ENCODE peak calls at places on chromosomes 2 and 18, in seven cellular contexts. K, E, G, J, H, P and O are unnamed samples.
A peak's percentile ranks its signal among the peaks of the same experiment; 100 is the strongest.

GRCh38 chr2:200756618-200757321 is 54.9 kb upstream of the BZW1 start:
- DNase-seq in K (no peak), H (no peak), J (no peak), G (peak; percentile 91), P (no peak), E (peak; percentile 89), O (peak; percentile 47)

GRCh38 chr18:2281523-2282199 is 289.6 kb downstream of the METTL4 start:
- DNase-seq in P (no peak), E (no peak), H (no peak), J (no peak), G (no peak), K (no peak), O (no peak)

GRCh38 chr2:40098786-40099470 is 319.9 kb upstream of the THUMPD2 start:
- DNase-seq in H (no peak), K (no peak), J (no peak), G (peak; percentile 76), P (no peak), E (no peak), O (no peak)

GRCh38 chr2:199315299-199316179 is 142.2 kb downstream of the SATB2 start:
- DNase-seq in P (peak; percentile 7), E (peak; percentile 7), J (no peak), G (peak; percentile 80), H (no peak), K (no peak), O (no peak)

GRCh38 chr2:170587937-170588336 is 127.2 kb upstream of the SP5 start:
- DNase-seq in H (no peak), J (no peak), K (no peak), E (no peak), P (no peak), G (no peak), O (no peak)

GRCh38 chr2:159155315-159155714 is 131.2 kb downstream of the WDSUB1 start:
- DNase-seq in P (no peak), J (peak; percentile 62), K (peak; percentile 92), H (peak; percentile 72), G (no peak), E (no peak), O (peak; percentile 74)

GRCh38 chr18:72672364-72673151 is 128.4 kb upstream of the CBLN2 start:
- DNase-seq in K (peak; percentile 18), H (no peak), P (peak; percentile 10), J (no peak), E (peak; percentile 36), G (peak; percentile 11), O (no peak)

GRCh38 chr2:190599073-190599472 is 49.8 kb upstream of the NAB1 start:
- DNase-seq in J (no peak), P (no peak), H (no peak), E (no peak), K (no peak), G (no peak), O (no peak)

GRCh38 chr2:172639823-172640222 is 83.9 kb downstream of the PDK1 start:
- DNase-seq in H (no peak), E (no peak), P (no peak), J (no peak), K (no peak), G (peak; percentile 99), O (no peak)

GRCh38 chr2:242027676-242028450 is 158.3 kb downstream of the RTP5 start:
- DNase-seq in P (no peak), J (no peak), K (no peak), G (no peak), H (no peak), E (no peak), O (no peak)

DNA sequence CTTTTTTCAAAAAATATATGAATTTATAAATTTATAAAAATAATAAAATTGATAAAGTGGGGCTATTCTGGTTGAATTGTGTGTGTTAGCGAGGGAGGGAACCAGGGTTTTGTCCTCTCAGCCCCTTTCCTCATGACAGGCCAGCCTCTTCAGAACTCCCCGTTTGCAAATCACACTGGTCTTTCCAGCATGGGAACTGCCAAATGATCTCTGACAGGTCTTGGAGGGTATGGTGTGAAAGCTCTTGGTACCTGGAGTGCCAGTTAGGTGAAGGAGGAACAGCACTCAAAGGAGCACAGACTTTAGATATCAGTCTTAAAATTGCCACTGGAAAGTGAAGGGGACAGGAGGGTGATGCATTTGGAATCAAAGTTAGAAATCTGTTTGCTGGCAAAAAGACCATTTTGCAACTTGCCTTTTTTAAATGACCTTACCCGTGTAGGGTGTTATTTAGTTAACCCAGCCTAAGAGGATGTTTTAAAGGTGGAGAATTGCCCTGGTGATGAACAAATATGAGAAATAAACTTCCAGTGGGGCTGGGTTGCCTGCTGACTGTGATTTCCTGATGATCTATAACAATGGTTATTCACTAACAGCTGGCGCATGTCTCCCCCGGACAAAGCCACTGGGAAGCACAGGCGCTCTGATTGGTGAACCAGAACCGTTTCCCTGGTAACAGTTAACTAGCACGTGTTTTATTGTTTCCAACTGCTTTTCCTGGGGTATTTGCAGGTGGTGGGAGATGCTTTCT is 85.3 kb upstream of the EFEMP1 start:
- DNase-seq in K (peak; percentile 63), E (peak; percentile 48), H (no peak), P (no peak), G (peak; percentile 89), J (no peak), O (peak; percentile 18)
- TF ChIP-seq POLR2A in K (no peak), E (no peak), H (no peak), P (no peak), G (no peak), J (no peak), O (no peak)

GRCh38 chr2:10339647-10340592 is 37.2 kb downstream of the HPCAL1 start:
- DNase-seq in K (no peak), H (no peak), P (peak; percentile 31), E (no peak), J (no peak), G (no peak), O (no peak)

GRCh38 chr2:10340593-10340975 is 37.9 kb downstream of the HPCAL1 start:
- DNase-seq in K (no peak), H (no peak), G (no peak), E (no peak), P (no peak), J (no peak), O (no peak)

GRCh38 chr2:10336283-10336682 is 33.6 kb downstream of the HPCAL1 start:
- DNase-seq in H (no peak), E (no peak), P (no peak), J (no peak), G (no peak), K (no peak), O (no peak)

GRCh38 chr2:10337449-10337848 is 34.7 kb downstream of the HPCAL1 start:
- DNase-seq in H (no peak), E (no peak), G (no peak), J (no peak), K (no peak), P (no peak), O (no peak)

GRCh38 chr2:10338242-10339188 is 35.8 kb downstream of the HPCAL1 start:
- DNase-seq in E (no peak), H (no peak), P (no peak), K (no peak), J (no peak), G (no peak), O (no peak)
- H3K4me1 ChIP-seq in E (peaks cover 76% of the 10 kb centered on the region), H (peaks cover 39% of the 10 kb centered on the region), P (peaks cover 33% of the 10 kb centered on the region), K (no peaks in the 10 kb centered on the region), J (peaks cover 12% of the 10 kb centered on the region), G (no peaks in the 10 kb centered on the region), O (no peaks in the 10 kb centered on the region)

GRCh38 chr2:240796543-240797499 is 23.2 kb downstream of the KIF1A start:
- DNase-seq in P (no peak), J (no peak), G (no peak), E (no peak), K (no peak), H (no peak), O (no peak)

GRCh38 chr2:240799183-240799740 is 20.8 kb downstream of the KIF1A start:
- DNase-seq in E (no peak), J (no peak), K (no peak), H (no peak), G (no peak), P (no peak), O (no peak)

GRCh38 chr2:240797914-240798313 is 22.1 kb downstream of the KIF1A start:
- DNase-seq in K (no peak), P (no peak), G (no peak), H (no peak), J (no peak), E (no peak), O (no peak)

GRCh38 chr2:240797500-240797895 is 22.5 kb downstream of the KIF1A start:
- DNase-seq in P (no peak), E (no peak), K (no peak), J (no peak), H (no peak), G (no peak), O (no peak)

GRCh38 chr2:240798327-240798905 is 21.6 kb downstream of the KIF1A start:
- DNase-seq in K (no peak), E (no peak), J (no peak), H (no peak), G (no peak), P (no peak), O (no peak)
- H3K27ac ChIP-seq in K (no peak overlapping the region), E (no peak overlapping the region), J (no peak overlapping the region), H (no peak overlapping the region), G (no peak overlapping the region), P (no peak overlapping the region), O (no peak overlapping the region)

DNA sequence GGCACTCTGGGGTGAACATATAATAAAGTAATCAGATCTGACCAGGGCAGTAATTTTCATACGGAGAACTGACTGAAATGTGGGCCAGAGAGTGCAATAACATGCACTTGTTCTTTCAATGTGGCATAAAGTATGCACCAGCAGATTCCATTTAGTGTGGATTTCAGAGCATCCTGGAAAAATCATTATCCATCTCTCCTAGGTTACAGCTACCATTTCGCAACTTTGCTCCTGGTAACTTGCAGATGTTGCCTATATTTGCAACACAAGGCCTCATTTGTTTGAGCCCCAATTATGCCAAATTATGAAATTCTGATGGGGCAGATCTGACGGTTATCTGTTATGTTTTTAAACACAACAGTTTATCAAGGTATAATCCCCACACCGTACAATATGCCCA is 55.4 kb downstream of the COLEC12 start:
- DNase-seq in G (no peak), K (no peak), E (no peak), H (no peak), P (no peak), J (no peak), O (no peak)
- TF ChIP-seq POLR2A in G (no peak), K (no peak), E (no peak), H (no peak), P (no peak), J (no peak), O (no peak)

GRCh38 chr2:60552096-60552850 is 1.2 kb downstream of the BCL11A start:
- DNase-seq in G (no peak), K (peak; percentile 49), P (no peak), H (no peak), E (peak; percentile 17), J (peak; percentile 46), O (no peak)
- H3K4me1 ChIP-seq in G (no peaks in the 10 kb centered on the region), K (peaks cover 32% of the 10 kb centered on the region), P (peaks cover 33% of the 10 kb centered on the region), H (peaks cover 89% of the 10 kb centered on the region), E (peaks cover 42% of the 10 kb centered on the region), J (peaks cover 37% of the 10 kb centered on the region), O (peaks cover 4% of the 10 kb centered on the region)

DNA sequence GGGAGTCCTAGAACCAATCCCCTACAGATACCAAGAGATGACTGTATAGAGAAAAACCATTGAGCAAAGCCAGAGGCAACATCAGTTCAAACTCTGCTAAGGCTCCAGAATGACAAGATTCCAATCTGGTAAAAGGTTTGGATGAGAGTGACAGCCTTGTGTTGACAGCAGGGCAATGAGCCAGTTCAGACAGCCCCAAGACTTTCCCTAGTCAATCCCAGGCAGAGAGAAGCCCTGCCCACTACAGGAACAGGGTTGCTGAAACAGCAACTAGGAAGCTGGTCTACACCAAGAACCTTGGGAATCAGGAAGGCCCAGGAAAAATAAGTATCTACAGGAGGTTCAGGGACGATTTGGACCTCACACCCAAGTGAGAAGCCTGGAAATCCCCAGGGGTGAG is 3.3 kb downstream of the PSTPIP2 start:
- DNase-seq in J (no peak), P (no peak), G (no peak), H (no peak), K (no peak), E (peak; percentile 8), O (no peak)
- H3K27ac ChIP-seq in J (no peak overlapping the region), P (peak overlapping the region; percentile 48), G (no peak overlapping the region), H (no peak overlapping the region), K (no peak overlapping the region), E (no peak overlapping the region), O (no peak overlapping the region)

GRCh38 chr2:60555066-60555793 is 1.8 kb upstream of the BCL11A start:
- DNase-seq in P (peak; percentile 34), K (peak; percentile 57), E (peak; percentile 64), G (peak; percentile 70), H (peak; percentile 72), J (peak; percentile 78), O (peak; percentile 80)
- TF ChIP-seq POLR2A in P (no peak), K (no peak), E (no peak), G (no peak), H (no peak), J (peak; percentile 1), O (peak; percentile 22)